ENCODE peak calls at places on chromosomes 1 and 21, in five cellular contexts. X is NCI-H460; K is ACHN; L is NCI-H2171 treated with DMSO at 0.1 percent for 48 hours; T is activated CD8-positive, alpha-beta memory T cell treated with anti-CD3 and anti-CD28 coated beads for 1 hour. R is an unnamed sample.

GRCh38 chr21:35382696-35383095 is 333.6 kb upstream of the RUNX1 start:
- DNase-seq in X (no peak), L (no peak), K (no peak), T (no peak), R (no peak)

GRCh38 chr1:153679337-153680119 is 1.0 kb downstream of the NPR1 start:
- DNase-seq in T (peak), L (no peak), K (no peak), X (no peak), R (no peak)

GRCh38 chr21:20970691-20971090 is 27.5 kb upstream of the NCAM2 start:
- DNase-seq in T (no peak), K (no peak), L (no peak), X (no peak), R (no peak)

GRCh38 chr1:183676515-183677189 is 23.5 kb upstream of the APOBEC4 start:
- DNase-seq in T (no peak), K (no peak), X (no peak), L (no peak), R (no peak)

GRCh38 chr1:183515002-183515689 is 42.8 kb downstream of the SMG7 start:
- DNase-seq in T (no peak), L (no peak), K (no peak), X (peak), R (no peak)

GRCh38 chr1:165161130-165161529 is 195.4 kb downstream of the LMX1A start:
- DNase-seq in X (no peak), L (no peak), T (no peak), K (no peak), R (no peak)

GRCh38 chr21:41363370-41364270 is 1.8 kb downstream of the MX2 start:
- DNase-seq in T (no peak), L (no peak), K (no peak), X (no peak), R (no peak)

GRCh38 chr1:201885531-201886075 is 3.1 kb upstream of the SHISA4 start:
- DNase-seq in L (no peak), K (peak), X (peak), T (no peak), R (no peak)

GRCh38 chr1:229874609-229875008 is 192.4 kb upstream of the GALNT2 start:
- DNase-seq in K (no peak), T (no peak), X (no peak), L (no peak), R (no peak)

GRCh38 chr1:217089239-217090014 is 366.2 kb upstream of the ESRRG start:
- DNase-seq in K (peak), T (no peak), X (peak), L (peak), R (no peak)

GRCh38 chr1:156126043-156126700 is 11.7 kb downstream of the LMNA start:
- DNase-seq in K (peak), T (no peak), L (no peak), X (peak), R (peak)

GRCh38 chr1:54493608-54494007 is 54.4 kb upstream of the ACOT11 start:
- DNase-seq in K (no peak), L (no peak), T (no peak), X (no peak), R (no peak)

GRCh38 chr1:211415700-211416099 is 76.3 kb downstream of the RD3 start:
- DNase-seq in T (no peak), K (no peak), L (no peak), X (no peak), R (no peak)

GRCh38 chr1:214397497-214397896 is 116.5 kb downstream of the SMYD2 start:
- DNase-seq in L (no peak), T (no peak), X (no peak), K (no peak), R (no peak)

GRCh38 chr1:226645279-226645976 is 93.7 kb downstream of the ITPKB start:
- DNase-seq in L (no peak), K (no peak), X (no peak), T (no peak), R (no peak)

GRCh38 chr1:171432473-171432872 is 52.9 kb upstream of the PRRC2C start:
- DNase-seq in T (no peak), K (no peak), L (no peak), X (no peak), R (no peak)

GRCh38 chr1:101587749-101588148 is 350.9 kb downstream of the S1PR1 start:
- DNase-seq in X (no peak), K (peak), L (no peak), T (no peak), R (no peak)

GRCh38 chr1:37739222-37739621 is 25.7 kb downstream of the EPHA10 start:
- DNase-seq in T (no peak), L (no peak), K (peak), X (no peak), R (no peak)

GRCh38 chr1:39990428-39990827 is 35.5 kb downstream of the MFSD2A start:
- DNase-seq in K (no peak), L (no peak), X (no peak), T (no peak), R (no peak)

GRCh38 chr1:174968750-174969244 is 30.9 kb upstream of the CACYBP start:
- DNase-seq in T (no peak), K (no peak), L (no peak), X (no peak), R (no peak)

GRCh38 chr1:240337795-240338194 is 246.1 kb downstream of the FMN2 start:
- DNase-seq in T (no peak), X (peak), L (no peak), K (no peak), R (no peak)

GRCh38 chr1:51515982-51516638 is 3.0 kb downstream of the EPS15 start:
- DNase-seq in K (no peak), X (no peak), T (no peak), L (no peak), R (no peak)

GRCh38 chr21:29347274-29347681 is 48.6 kb downstream of the BACH1 start:
- DNase-seq in X (no peak), K (no peak), T (no peak), L (no peak), R (no peak)

GRCh38 chr1:145922266-145922665 is 3.7 kb upstream of the PEX11B start:
- DNase-seq in L (no peak), K (no peak), X (no peak), T (no peak), R (no peak)

GRCh38 chr1:10508511-10508951 is 33.8 kb downstream of the PEX14 start:
- DNase-seq in L (peak), K (peak), T (no peak), X (no peak), R (no peak)

GRCh38 chr1:4734219-4734618 is 79.8 kb downstream of the AJAP1 start:
- DNase-seq in L (no peak), T (no peak), K (no peak), X (no peak), R (no peak)

GRCh38 chr1:243715285-243715684 is 134.8 kb downstream of the AKT3 start:
- DNase-seq in T (no peak), K (no peak), L (no peak), X (no peak), R (no peak)

GRCh38 chr1:179384027-179384426 is 18.3 kb downstream of the AXDND1 start:
- DNase-seq in K (no peak), T (no peak), L (no peak), X (no peak), R (no peak)

GRCh38 chr21:31624961-31625491 is 34.5 kb upstream of the SOD1 start:
- DNase-seq in K (no peak), X (no peak), L (no peak), T (no peak), R (no peak)

GRCh38 chr1:10634428-10635384 is 160.0 kb downstream of the PEX14 start:
- DNase-seq in X (no peak), L (no peak), T (no peak), K (no peak), R (no peak)

GRCh38 chr1:183609313-183609712 is 19.1 kb upstream of the NCF2 start:
- DNase-seq in K (peak), X (peak), T (no peak), L (no peak), R (no peak)

GRCh38 chr1:66778266-66778665 is 22.8 kb downstream of the INSL5 start:
- DNase-seq in T (no peak), K (no peak), X (no peak), L (no peak), R (no peak)

GRCh38 chr1:72286401-72286800 is 4.1 kb upstream of the NEGR1 start:
- DNase-seq in X (no peak), L (no peak), T (no peak), K (no peak), R (no peak)

GRCh38 chr1:151054971-151055547 is 4.4 kb downstream of the CDC42SE1 start:
- DNase-seq in T (no peak), L (no peak), K (no peak), X (no peak), R (no peak)